ENCODE peak calls at places on chromosomes 13 and 19, in nine cellular contexts. D, K, H, X, M, P, F, G and Z are unnamed samples.

GRCh38 chr19:52662631-52663030 is 24.5 kb upstream of the ZNF83 start:
- DNase-seq in G (no peak), H (no peak), D (no peak), K (no peak), P (no peak), M (no peak), F (no peak), X (no peak), Z (no peak)

GRCh38 chr19:13234518-13234917 is 84.3 kb downstream of the IER2 start:
- DNase-seq in P (no peak), H (no peak), F (peak; percentile 7), D (peak; percentile 48), K (no peak), X (peak; percentile 9), G (peak; percentile 87), M (peak; percentile 66), Z (peak; percentile 41)

GRCh38 chr19:17302391-17303166 is 646 bp downstream of the ABHD8 start:
- DNase-seq in P (peak; percentile 44), K (no peak), D (no peak), G (peak; percentile 68), X (no peak), H (peak; percentile 56), M (no peak), F (no peak), Z (peak; percentile 24)

GRCh38 chr19:33618884-33619283 is 2.9 kb upstream of the CHST8 start:
- DNase-seq in P (no peak), M (no peak), F (no peak), G (no peak), K (no peak), D (no peak), X (no peak), H (no peak), Z (no peak)

GRCh38 chr19:38596057-38596981 is 21.4 kb downstream of the MAP4K1 start:
- DNase-seq in X (no peak), D (no peak), K (no peak), G (peak; percentile 99), H (peak; percentile 30), P (peak; percentile 95), M (no peak), F (no peak), Z (peak; percentile 93)

GRCh38 chr19:55418185-55418584 is 10.6 kb upstream of the UBE2S start:
- DNase-seq in K (no peak), D (no peak), M (peak; percentile 44), H (peak; percentile 62), G (peak; percentile 89), P (peak; percentile 80), F (peak; percentile 71), X (peak; percentile 86), Z (peak; percentile 85)

GRCh38 chr13:74062933-74063332 is 71.3 kb downstream of the KLF12 start:
- DNase-seq in H (peak; percentile 19), D (no peak), K (peak; percentile 31), M (no peak), F (no peak), G (no peak), P (no peak), X (peak; percentile 67), Z (no peak)

GRCh38 chr19:37914908-37915307 is 7.9 kb downstream of the SIPA1L3 start:
- DNase-seq in P (peak; percentile 26), H (no peak), F (no peak), M (no peak), G (no peak), X (no peak), K (no peak), D (no peak), Z (no peak)

GRCh38 chr13:23627419-23627818 is 57.2 kb downstream of the TNFRSF19 start:
- DNase-seq in X (no peak), K (no peak), F (no peak), P (no peak), M (no peak), H (no peak), G (no peak), D (no peak), Z (no peak)

GRCh38 chr13:37136187-37136586 is 30.7 kb upstream of the CSNK1A1L start:
- DNase-seq in F (no peak), P (no peak), G (no peak), H (no peak), M (no peak), X (no peak), K (no peak), D (no peak), Z (no peak)

GRCh38 chr19:54608205-54608604 is 14.8 kb downstream of the LILRA1 start:
- DNase-seq in P (no peak), F (no peak), H (no peak), M (no peak), X (no peak), K (no peak), D (no peak), G (no peak), Z (no peak)

GRCh38 chr13:62251734-62252133 is 836.1 kb upstream of the PCDH20 start:
- DNase-seq in D (no peak), H (no peak), K (no peak), M (no peak), F (no peak), P (no peak), X (no peak), G (no peak), Z (no peak)

GRCh38 chr19:19613456-19613855 is 5.0 kb downstream of the PBX4 start:
- DNase-seq in F (no peak), M (no peak), G (no peak), H (no peak), D (no peak), P (no peak), X (no peak), K (no peak), Z (no peak)

GRCh38 chr13:88908896-88909535 is 1237.8 kb downstream of the SLITRK5 start:
- DNase-seq in P (peak; percentile 86), X (peak; percentile 59), G (no peak), F (no peak), H (no peak), D (no peak), M (no peak), K (no peak), Z (no peak)

GRCh38 chr19:2561895-2562294 is 86.0 kb downstream of the GADD45B start:
- DNase-seq in M (peak; percentile 59), X (no peak), D (no peak), G (peak; percentile 55), K (no peak), P (no peak), H (no peak), F (no peak), Z (no peak)

GRCh38 chr19:3055741-3056453 is 6.4 kb downstream of the TLE5 start:
- DNase-seq in F (no peak), D (no peak), X (no peak), H (no peak), K (no peak), M (no peak), G (peak; percentile 80), P (peak; percentile 98), Z (peak; percentile 78)

GRCh38 chr13:23433171-23434153 is at the start of gene SACS:
- DNase-seq in K (peak; percentile 43), H (peak; percentile 60), D (no peak), P (peak; percentile 88), F (no peak), M (no peak), X (peak; percentile 39), G (peak; percentile 94), Z (no peak)

GRCh38 chr19:14580623-14581237 is 2.2 kb upstream of the CLEC17A start:
- DNase-seq in X (no peak), H (no peak), G (no peak), M (no peak), K (no peak), P (no peak), D (no peak), F (no peak), Z (no peak)

GRCh38 chr13:95745289-95745688 is 68.3 kb downstream of the DNAJC3 start:
- DNase-seq in H (no peak), P (no peak), K (no peak), G (peak; percentile 70), D (no peak), X (no peak), M (no peak), F (no peak), Z (no peak)

GRCh38 chr13:110758195-110758594 is 44.7 kb downstream of the ING1 start:
- DNase-seq in H (no peak), K (no peak), F (no peak), P (no peak), X (peak; percentile 50), G (no peak), M (no peak), D (no peak), Z (no peak)

GRCh38 chr13:114319441-114319871 is 5.2 kb downstream of the CHAMP1 start:
- DNase-seq in D (no peak), P (no peak), F (peak; percentile 74), H (no peak), M (no peak), X (peak; percentile 73), G (no peak), K (no peak), Z (peak; percentile 22)

GRCh38 chr19:38657633-38658222 is 10.3 kb downstream of the ACTN4 start:
- DNase-seq in F (peak; percentile 71), K (no peak), D (no peak), H (no peak), G (no peak), P (no peak), M (no peak), X (peak; percentile 56), Z (no peak)

GRCh38 chr13:68051910-68052309 is 821.8 kb upstream of the PCDH9 start:
- DNase-seq in P (peak; percentile 40), G (no peak), F (no peak), M (no peak), X (no peak), H (no peak), D (no peak), K (no peak), Z (no peak)

GRCh38 chr19:13118424-13119193 is 545 bp downstream of the NACC1 start:
- DNase-seq in X (no peak), D (no peak), P (peak; percentile 68), G (peak; percentile 96), M (no peak), K (no peak), H (no peak), F (no peak), Z (peak; percentile 79)

GRCh38 chr19:14405758-14406644 is 13.1 kb downstream of the DDX39A start:
- DNase-seq in P (peak; percentile 59), M (peak; percentile 92), G (peak; percentile 100), H (peak; percentile 91), K (peak; percentile 75), D (peak; percentile 85), X (peak; percentile 86), F (no peak), Z (peak; percentile 87)

GRCh38 chr19:41001243-41001971 is 10.3 kb downstream of the CYP2B6 start:
- DNase-seq in X (no peak), K (no peak), F (no peak), P (no peak), G (peak; percentile 50), M (no peak), D (no peak), H (no peak), Z (no peak)

GRCh38 chr19:48102870-48103751 is 7.5 kb downstream of the PLA2G4C start:
- DNase-seq in F (no peak), G (peak; percentile 85), D (no peak), X (peak; percentile 35), H (no peak), K (no peak), P (peak; percentile 13), M (peak; percentile 23), Z (peak; percentile 88)

GRCh38 chr13:33139186-33139585 is 123.0 kb downstream of the KL start:
- DNase-seq in H (no peak), M (no peak), G (no peak), X (no peak), F (no peak), D (no peak), K (no peak), P (no peak), Z (no peak)